ENCODE peak calls at places on chromosomes 6 and 20, in ten cellular contexts. V is HFF-Myc, Y is GM13976, F is adrenal gland, M is neural crest cell, T is colonic mucosa, L is cardiac fibroblast, H is HFFc6, S is lower lobe of right lung, E is heart right ventricle. W is an unnamed sample.

GRCh38 chr6:126826315-126826714 is 292.2 kb upstream of the RSPO3 start:
- DNase-seq in V (no peak), Y (no peak), F (no peak), M (no peak), T (no peak), L (no peak), H (no peak), S (no peak), E (no peak), W (no peak)

GRCh38 chr6:145396499-145396898 is 338.8 kb downstream of the EPM2A start:
- DNase-seq in V (no peak), Y (no peak), F (no peak), M (no peak), T (no peak), L (no peak), H (no peak), S (no peak), E (no peak), W (no peak)

GRCh38 chr6:28747631-28748157 is 176.1 kb downstream of the TRIM27 start:
- DNase-seq in V (peak; percentile 87), Y (no peak), F (no peak), M (peak; percentile 5), T (no peak), L (peak; percentile 61), H (peak; percentile 80), S (no peak), E (no peak), W (no peak)

GRCh38 chr6:135267085-135267484 is 86.0 kb downstream of the MYB start:
- DNase-seq in V (no peak), Y (no peak), F (no peak), M (no peak), T (peak; percentile 73), L (no peak), H (no peak), S (no peak), E (no peak), W (no peak)

GRCh38 chr20:24935786-24936525 is 13.1 kb upstream of the CST7 start:
- DNase-seq in V (no peak), Y (no peak), F (no peak), M (no peak), T (peak; percentile 5), L (no peak), H (no peak), S (peak; percentile 8), E (no peak), W (no peak)

GRCh38 chr6:42197574-42198362 is 3.0 kb upstream of the GUCA1B start:
- DNase-seq in V (peak; percentile 25), Y (no peak), F (peak; percentile 12), M (no peak), T (no peak), L (peak; percentile 72), H (peak; percentile 72), S (no peak), E (no peak), W (no peak)

GRCh38 chr6:21678990-21679389 is 85.4 kb downstream of the SOX4 start:
- DNase-seq in V (no peak), Y (no peak), F (no peak), M (no peak), T (no peak), L (peak; percentile 50), H (peak; percentile 31), S (no peak), E (no peak), W (no peak)

GRCh38 chr6:68279793-68280557 is 355.1 kb upstream of the ADGRB3 start:
- DNase-seq in V (no peak), Y (no peak), F (no peak), M (no peak), T (no peak), L (peak; percentile 17), H (no peak), S (peak; percentile 51), E (no peak), W (no peak)

GRCh38 chr6:121183742-121184141 is 150.5 kb downstream of the TBC1D32 start:
- DNase-seq in V (no peak), Y (no peak), F (no peak), M (no peak), T (no peak), L (no peak), H (no peak), S (no peak), E (no peak), W (no peak)

GRCh38 chr6:125332664-125333063 is 30.9 kb upstream of the HDDC2 start:
- DNase-seq in V (no peak), Y (no peak), F (no peak), M (no peak), T (no peak), L (no peak), H (no peak), S (no peak), E (no peak), W (no peak)

GRCh38 chr6:154841109-154841508 is 107.9 kb downstream of the SCAF8 start:
- DNase-seq in V (no peak), Y (no peak), F (no peak), M (no peak), T (no peak), L (no peak), H (no peak), S (no peak), E (no peak), W (no peak)

GRCh38 chr6:141164042-141164748 is 968.5 kb upstream of the GJE1 start:
- DNase-seq in V (no peak), Y (no peak), F (no peak), M (no peak), T (no peak), L (peak; percentile 83), H (no peak), S (no peak), E (no peak), W (no peak)

GRCh38 chr20:48754269-48754668 is 73.5 kb downstream of the PREX1 start:
- DNase-seq in V (no peak), Y (no peak), F (no peak), M (no peak), T (no peak), L (no peak), H (no peak), S (no peak), E (no peak), W (no peak)

GRCh38 chr6:122302077-122302476 is 97.4 kb upstream of the HSF2 start:
- DNase-seq in V (no peak), Y (no peak), F (no peak), M (no peak), T (no peak), L (no peak), H (no peak), S (no peak), E (no peak), W (no peak)

GRCh38 chr6:152948150-152948768 is 34.6 kb downstream of the FBXO5 start:
- DNase-seq in V (peak; percentile 22), Y (peak; percentile 49), F (no peak), M (peak; percentile 8), T (no peak), L (peak; percentile 66), H (peak; percentile 39), S (no peak), E (no peak), W (no peak)

GRCh38 chr6:52391599-52391998 is 28.5 kb upstream of the EFHC1 start:
- DNase-seq in V (no peak), Y (no peak), F (no peak), M (no peak), T (no peak), L (no peak), H (no peak), S (no peak), E (no peak), W (no peak)
- TF ChIP-seq CTCF in V (no peak), Y (no peak), F (no peak), M (no peak), T (no peak), L (no peak), H (no peak), S (no peak), E (no peak), W (no peak)

GRCh38 chr6:52362443-52363221 is 681 bp downstream of the PAQR8 start:
- DNase-seq in V (no peak), Y (peak; percentile 80), F (peak; percentile 22), M (peak; percentile 16), T (peak; percentile 60), L (peak; percentile 8), H (no peak), S (peak; percentile 47), E (peak; percentile 28), W (peak; percentile 71)
- TF ChIP-seq CTCF in V (no peak), Y (peak; percentile 53), F (no peak), M (no peak), T (no peak), L (no peak), H (no peak), S (no peak), E (no peak), W (no peak)

GRCh38 chr6:147735924-147736323 is 227.4 kb downstream of the SAMD5 start:
- DNase-seq in V (no peak), Y (no peak), F (no peak), M (no peak), T (no peak), L (no peak), H (no peak), S (no peak), E (no peak), W (no peak)
- TF ChIP-seq CTCF in V (no peak), Y (no peak), F (no peak), M (no peak), T (no peak), L (no peak), H (no peak), S (no peak), E (no peak), W (no peak)

GRCh38 chr6:56891754-56892153 is 63.2 kb upstream of the BEND6 start:
- DNase-seq in V (no peak), Y (no peak), F (no peak), M (no peak), T (no peak), L (no peak), H (peak; percentile 44), S (no peak), E (no peak), W (no peak)
- TF ChIP-seq CTCF in V (peak; percentile 27), Y (no peak), F (no peak), M (no peak), T (no peak), L (no peak), H (peak; percentile 31), S (no peak), E (no peak), W (no peak)

GRCh38 chr6:168616807-168617756 is 176.1 kb downstream of the SMOC2 start:
- DNase-seq in V (no peak), Y (no peak), F (peak; percentile 48), M (no peak), T (no peak), L (peak; percentile 2), H (no peak), S (no peak), E (no peak), W (no peak)
- TF ChIP-seq CTCF in V (no peak), Y (no peak), F (peak; percentile 37), M (peak; percentile 46), T (peak; percentile 20), L (no peak), H (no peak), S (peak; percentile 9), E (no peak), W (peak; percentile 44)